ENCODE peak calls at places on chromosomes 5 and 9, in eight cellular contexts. T, R, F, Y, H, D, O and E are unnamed samples.

GRCh38 chr5:55384072-55384471 is 76.3 kb downstream of the MTREX start:
- DNase-seq in O (no peak), F (no peak), R (no peak), Y (no peak), H (no peak), D (no peak), T (no peak), E (no peak)

GRCh38 chr5:66171349-66172344 is 27.5 kb downstream of the SREK1 start:
- DNase-seq in R (no peak), D (peak), H (peak), T (peak), O (peak), F (peak), Y (peak), E (peak)

GRCh38 chr9:134066546-134066922 is 1.3 kb downstream of the BRD3 start:
- DNase-seq in R (no peak), H (peak), T (no peak), D (peak), O (no peak), Y (no peak), F (no peak), E (no peak)

GRCh38 chr5:88829053-88829452 is 53.9 kb downstream of the MEF2C start:
- DNase-seq in H (peak), R (no peak), F (no peak), D (no peak), T (no peak), Y (no peak), O (no peak), E (no peak)

GRCh38 chr9:7819984-7820383 is 20.4 kb upstream of the DMAC1 start:
- DNase-seq in T (no peak), H (no peak), R (no peak), O (no peak), Y (no peak), D (no peak), F (no peak), E (no peak)

GRCh38 chr5:16757989-16758501 is 141.2 kb upstream of the RETREG1 start:
- DNase-seq in H (no peak), D (no peak), R (no peak), Y (no peak), T (no peak), O (no peak), F (no peak), E (no peak)

GRCh38 chr5:103942587-103943186 is 380.1 kb upstream of the NUDT12 start:
- DNase-seq in Y (no peak), T (no peak), H (no peak), O (no peak), F (no peak), R (no peak), D (no peak), E (no peak)

GRCh38 chr9:5493597-5494511 is 16.5 kb upstream of the PDCD1LG2 start:
- DNase-seq in D (no peak), T (no peak), R (no peak), Y (no peak), O (no peak), H (no peak), F (no peak), E (no peak)